ENCODE peak calls at places on chromosome 6, in nine cellular contexts. J is fibroblast of the aortic adventitia; U is IMR-90; E is astrocyte; F is CD4-positive, alpha-beta T cell; M is H9; L is WTC11; D is A549; Q is HFFc6. K is an unnamed sample.

GRCh38 chr6:150207931-150208570 is 65.2 kb downstream of the PPP1R14C start:
- DNase-seq in J (no peak), U (peak; percentile 11), E (peak; percentile 57), F (no peak), M (no peak), L (no peak), D (no peak), Q (no peak), K (no peak)

GRCh38 chr6:26592649-26593048 is 4.1 kb upstream of the ABT1 start:
- DNase-seq in J (no peak), U (no peak), E (no peak), F (no peak), M (no peak), L (no peak), D (no peak), Q (no peak), K (no peak)

GRCh38 chr6:111759836-111760785 is 113.1 kb downstream of the FYN start:
- DNase-seq in J (peak; percentile 98), U (peak; percentile 97), E (peak; percentile 92), F (peak; percentile 20), M (no peak), L (no peak), D (no peak), Q (no peak), K (no peak)

GRCh38 chr6:105483492-105483891 is 80.6 kb upstream of the PREP start:
- DNase-seq in J (peak; percentile 73), U (peak; percentile 79), E (peak; percentile 78), F (no peak), M (no peak), L (no peak), D (no peak), Q (peak; percentile 67), K (no peak)

GRCh38 chr6:82017316-82017715 is 230.2 kb downstream of the IBTK start:
- DNase-seq in J (peak; percentile 85), U (peak; percentile 75), E (peak; percentile 67), F (no peak), M (peak; percentile 45), L (no peak), D (peak; percentile 8), Q (peak; percentile 83), K (no peak)

GRCh38 chr6:45423901-45424627 is 46.3 kb upstream of the SUPT3H start:
- DNase-seq in J (peak; percentile 47), U (no peak), E (no peak), F (no peak), M (peak; percentile 48), L (peak; percentile 48), D (no peak), Q (no peak), K (no peak)

GRCh38 chr6:45507156-45507555 is 129.4 kb upstream of the SUPT3H start:
- DNase-seq in J (no peak), U (peak; percentile 13), E (no peak), F (no peak), M (no peak), L (no peak), D (no peak), Q (no peak), K (no peak)

GRCh38 chr6:82017773-82018172 is 229.8 kb downstream of the IBTK start:
- DNase-seq in J (peak; percentile 82), U (no peak), E (no peak), F (no peak), M (no peak), L (no peak), D (no peak), Q (no peak), K (no peak)

GRCh38 chr6:50661636-50662035 is 51.7 kb upstream of the TFAP2D start:
- DNase-seq in J (peak; percentile 1), U (no peak), E (no peak), F (no peak), M (no peak), L (no peak), D (no peak), Q (no peak), K (no peak)

GRCh38 chr6:50658561-50658960 is 54.8 kb upstream of the TFAP2D start:
- DNase-seq in J (no peak), U (no peak), E (no peak), F (no peak), M (no peak), L (no peak), D (no peak), Q (no peak), K (no peak)

DNA sequence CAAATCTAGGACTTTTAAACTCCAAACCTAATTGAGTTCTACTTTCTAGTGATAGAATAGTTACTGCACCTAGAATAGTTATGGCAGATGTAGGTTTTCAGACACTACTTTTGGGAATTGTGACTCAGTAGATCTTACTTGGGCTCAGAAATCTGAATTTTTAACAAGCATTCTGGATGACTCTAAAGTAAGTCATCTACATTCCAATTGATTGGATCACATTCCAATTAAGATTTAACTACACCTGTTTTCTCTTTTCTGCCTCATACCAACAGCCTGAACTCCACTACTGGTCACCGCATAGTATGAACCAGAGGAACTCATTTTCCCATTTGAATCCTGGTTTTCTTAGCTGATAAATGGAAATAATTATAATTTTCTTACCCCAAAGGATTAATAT is 49.5 kb upstream of the TFAP2D start:
- DNase-seq in J (no peak), U (no peak), E (no peak), F (no peak), M (no peak), L (no peak), D (no peak), Q (no peak), K (no peak)
- TF ChIP-seq CTCF in J (no peak), U (no peak), E (no peak), F (no peak), M (no peak), L (no peak), D (no peak), Q (no peak), K (no peak)

GRCh38 chr6:36897629-36898028 is 11.9 kb downstream of the C6orf89 start:
- DNase-seq in J (peak; percentile 34), U (peak; percentile 33), E (no peak), F (no peak), M (peak; percentile 44), L (peak; percentile 22), D (no peak), Q (no peak), K (no peak)
- TF ChIP-seq CTCF in J (peak; percentile 18), U (peak; percentile 27), E (peak; percentile 15), F (peak; percentile 37), M (peak; percentile 59), L (no peak), D (no peak), Q (peak; percentile 47), K (peak; percentile 32)

GRCh38 chr6:39844866-39845265 is 52.7 kb downstream of the DAAM2 start:
- DNase-seq in J (no peak), U (no peak), E (no peak), F (no peak), M (no peak), L (no peak), D (no peak), Q (no peak), K (no peak)

GRCh38 chr6:39840781-39841180 is 48.6 kb downstream of the DAAM2 start:
- DNase-seq in J (no peak), U (no peak), E (no peak), F (no peak), M (no peak), L (no peak), D (no peak), Q (no peak), K (no peak)

GRCh38 chr6:39841291-39841690 is 49.1 kb downstream of the DAAM2 start:
- DNase-seq in J (no peak), U (peak; percentile 11), E (peak; percentile 34), F (no peak), M (peak; percentile 36), L (no peak), D (no peak), Q (no peak), K (no peak)

GRCh38 chr6:39841923-39842322 is 49.7 kb downstream of the DAAM2 start:
- DNase-seq in J (no peak), U (no peak), E (peak; percentile 60), F (no peak), M (no peak), L (no peak), D (no peak), Q (no peak), K (no peak)

DNA sequence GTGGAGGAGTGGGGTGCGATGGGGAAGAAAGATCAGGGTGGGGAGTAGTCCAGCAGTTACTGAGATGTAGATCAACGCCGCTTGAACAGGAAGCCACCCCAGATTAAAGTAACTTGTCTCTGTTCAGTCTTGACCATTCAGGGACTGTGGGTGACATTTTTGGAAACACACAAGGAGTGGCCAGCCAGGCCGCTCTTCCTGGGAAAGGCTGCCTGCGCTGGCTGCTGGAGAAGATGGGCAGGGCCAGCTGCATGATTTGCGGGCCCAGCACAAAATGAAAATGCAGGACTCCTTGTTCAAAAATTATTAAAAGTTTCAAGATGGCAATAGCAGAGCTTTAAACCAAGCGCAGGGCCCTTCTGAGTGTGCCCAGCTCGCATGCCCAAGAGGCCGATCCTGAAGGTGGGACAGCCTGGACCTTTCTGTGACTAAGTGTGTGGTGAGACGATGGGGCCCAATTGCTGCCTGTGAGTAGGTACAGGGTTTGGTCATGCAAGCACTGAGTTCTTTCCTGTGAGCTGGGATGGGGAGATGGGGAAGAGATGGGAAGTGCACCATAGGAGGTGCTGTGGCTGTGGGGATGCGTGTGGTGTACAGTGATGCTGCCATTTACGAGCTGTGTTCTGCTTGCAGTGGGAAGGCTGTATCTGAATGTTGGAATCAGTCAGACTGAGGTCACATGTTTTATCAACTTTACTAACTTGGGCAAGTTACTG is 51.3 kb downstream of the DAAM2 start:
- DNase-seq in J (no peak), U (peak; percentile 6), E (no peak), F (no peak), M (no peak), L (no peak), D (peak; percentile 5), Q (no peak), K (no peak)
- TF ChIP-seq CTCF in J (peak; percentile 17), U (no peak), E (no peak), F (no peak), M (peak; percentile 12), L (no peak), D (no peak), Q (no peak), K (no peak)

GRCh38 chr6:167682125-167682524 is 144.6 kb upstream of the AFDN start:
- DNase-seq in J (no peak), U (no peak), E (no peak), F (no peak), M (no peak), L (no peak), D (no peak), Q (no peak), K (no peak)

GRCh38 chr6:167684276-167685104 is 142.2 kb upstream of the AFDN start:
- DNase-seq in J (no peak), U (no peak), E (no peak), F (no peak), M (peak; percentile 56), L (peak; percentile 36), D (no peak), Q (no peak), K (no peak)

GRCh38 chr6:167680605-167681149 is 146.0 kb upstream of the AFDN start:
- DNase-seq in J (no peak), U (no peak), E (no peak), F (no peak), M (no peak), L (no peak), D (no peak), Q (no peak), K (no peak)

GRCh38 chr6:167683028-167683862 is 143.5 kb upstream of the AFDN start:
- DNase-seq in J (no peak), U (peak; percentile 19), E (peak; percentile 90), F (no peak), M (no peak), L (no peak), D (peak; percentile 15), Q (no peak), K (no peak)

DNA sequence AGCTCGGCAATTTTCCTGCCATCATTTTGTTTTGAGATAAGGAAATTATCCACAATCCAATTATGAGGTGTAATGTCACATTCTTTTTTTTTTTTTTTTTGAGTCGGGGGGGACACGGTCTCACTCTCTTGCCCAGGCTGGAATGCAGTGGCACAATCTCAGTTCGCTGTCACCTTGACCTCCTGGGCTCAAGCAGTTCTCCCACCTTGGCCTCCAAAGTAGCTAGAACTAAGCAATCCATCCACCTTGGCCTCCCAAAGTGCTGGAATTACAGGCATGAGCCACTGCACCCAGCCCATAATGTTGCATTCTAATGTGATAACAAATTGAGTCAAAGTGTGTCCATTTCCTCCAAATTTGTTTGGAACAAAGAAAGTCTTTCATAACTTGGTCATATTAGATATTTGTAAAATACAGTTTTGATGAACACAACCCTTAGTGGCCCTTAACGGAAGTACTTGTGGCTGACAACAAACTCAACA is 144.1 kb upstream of the AFDN start:
- DNase-seq in J (no peak), U (no peak), E (no peak), F (no peak), M (no peak), L (no peak), D (no peak), Q (no peak), K (no peak)
- TF ChIP-seq CTCF in J (no peak), U (no peak), E (no peak), F (no peak), M (no peak), L (no peak), D (no peak), Q (no peak), K (no peak)